ENCODE peak calls at places on chromosomes 13 and 19, in ten cellular contexts. E, T, O, P, K, D, C, A, R and F are unnamed samples.

GRCh38 chr19:58396691-58397532 is 1.5 kb downstream of the RNF225 start:
- DNase-seq in E (no peak), T (no peak), O (no peak), P (no peak), K (no peak), D (no peak), C (no peak), A (no peak), R (no peak), F (no peak)

GRCh38 chr19:33064117-33064777 is 441 bp downstream of the RHPN2 start:
- DNase-seq in E (no peak), T (no peak), O (peak; percentile 54), P (no peak), K (peak; percentile 42), D (peak; percentile 45), C (peak; percentile 84), A (no peak), R (peak; percentile 56), F (peak; percentile 46)

GRCh38 chr19:56594783-56595547 is at the start of gene ZNF71:
- DNase-seq in E (peak; percentile 96), T (peak; percentile 41), O (peak; percentile 94), P (peak; percentile 94), K (peak; percentile 91), D (peak; percentile 91), C (peak; percentile 97), A (peak; percentile 62), R (peak; percentile 86), F (peak; percentile 93)

GRCh38 chr13:96214804-96215445 is 125.0 kb downstream of the HS6ST3 start:
- DNase-seq in E (no peak), T (no peak), O (peak; percentile 32), P (no peak), K (no peak), D (no peak), C (no peak), A (no peak), R (no peak), F (no peak)

GRCh38 chr13:112159575-112160547 is 92.9 kb downstream of the SOX1 start:
- DNase-seq in E (no peak), T (no peak), O (no peak), P (no peak), K (no peak), D (no peak), C (no peak), A (no peak), R (peak; percentile 87), F (no peak)

GRCh38 chr13:63595811-63596210 is 2180.2 kb upstream of the PCDH20 start:
- DNase-seq in E (no peak), T (no peak), O (no peak), P (no peak), K (no peak), D (no peak), C (no peak), A (no peak), R (no peak), F (no peak)

GRCh38 chr13:101341464-101341863 is 74.8 kb downstream of the NALCN start:
- DNase-seq in E (no peak), T (no peak), O (no peak), P (no peak), K (no peak), D (no peak), C (no peak), A (no peak), R (no peak), F (no peak)

GRCh38 chr19:33245948-33246728 is 20.5 kb upstream of the SLC7A10 start:
- DNase-seq in E (peak; percentile 59), T (no peak), O (no peak), P (peak; percentile 71), K (no peak), D (no peak), C (peak; percentile 38), A (no peak), R (no peak), F (no peak)

GRCh38 chr19:18419195-18419698 is at the start of gene SSBP4:
- DNase-seq in E (peak; percentile 88), T (no peak), O (peak; percentile 84), P (peak; percentile 89), K (peak; percentile 84), D (peak; percentile 86), C (peak; percentile 97), A (no peak), R (peak; percentile 74), F (peak; percentile 93)

GRCh38 chr13:41458939-41459753 is 1.8 kb downstream of the RGCC start:
- DNase-seq in E (no peak), T (peak; percentile 5), O (no peak), P (no peak), K (no peak), D (no peak), C (peak; percentile 32), A (no peak), R (peak; percentile 57), F (peak; percentile 15)

GRCh38 chr13:29266743-29267142 is 328.7 kb downstream of the SLC7A1 start:
- DNase-seq in E (no peak), T (no peak), O (no peak), P (no peak), K (no peak), D (no peak), C (no peak), A (no peak), R (no peak), F (no peak)
- H3K27me3 ChIP-seq in E (no peaks in the 10 kb centered on the region), T (no peaks in the 10 kb centered on the region), O (peaks cover 51% of the 10 kb centered on the region), P (no peaks in the 10 kb centered on the region), K (no peaks in the 10 kb centered on the region), D (no peaks in the 10 kb centered on the region), C (peaks cover 37% of the 10 kb centered on the region), A (no peaks in the 10 kb centered on the region), R (no peaks in the 10 kb centered on the region), F (peaks cover 28% of the 10 kb centered on the region)

GRCh38 chr19:4518345-4519171 is at the start of gene PLIN4:
- DNase-seq in E (peak; percentile 88), T (no peak), O (no peak), P (peak; percentile 96), K (no peak), D (peak; percentile 93), C (no peak), A (no peak), R (no peak), F (no peak)
- H3K4me3 ChIP-seq in E (peak within 1 kb of the TSS; percentile 55), T (peak within 1 kb of the TSS; percentile 33), O (no peak within 1 kb of the TSS), P (peak within 1 kb of the TSS; percentile 62), K (no peak within 1 kb of the TSS), D (peak within 1 kb of the TSS; percentile 31), C (no peak within 1 kb of the TSS), A (no peak within 1 kb of the TSS), R (peak within 1 kb of the TSS; percentile 15), F (no peak within 1 kb of the TSS)

GRCh38 chr19:30666301-30666803 is 294.2 kb downstream of the ZNF536 start:
- DNase-seq in E (no peak), T (no peak), O (peak; percentile 66), P (peak; percentile 64), K (no peak), D (peak; percentile 59), C (peak; percentile 78), A (no peak), R (peak; percentile 41), F (peak; percentile 72)

GRCh38 chr19:30662211-30662861 is 290.2 kb downstream of the ZNF536 start:
- DNase-seq in E (no peak), T (no peak), O (no peak), P (no peak), K (no peak), D (no peak), C (no peak), A (no peak), R (no peak), F (peak; percentile 63)

GRCh38 chr19:30667227-30667626 is 295.0 kb downstream of the ZNF536 start:
- DNase-seq in E (no peak), T (no peak), O (no peak), P (no peak), K (no peak), D (no peak), C (no peak), A (no peak), R (no peak), F (no peak)

GRCh38 chr19:30665449-30665848 is 293.3 kb downstream of the ZNF536 start:
- DNase-seq in E (no peak), T (no peak), O (no peak), P (no peak), K (no peak), D (no peak), C (no peak), A (no peak), R (no peak), F (no peak)

DNA sequence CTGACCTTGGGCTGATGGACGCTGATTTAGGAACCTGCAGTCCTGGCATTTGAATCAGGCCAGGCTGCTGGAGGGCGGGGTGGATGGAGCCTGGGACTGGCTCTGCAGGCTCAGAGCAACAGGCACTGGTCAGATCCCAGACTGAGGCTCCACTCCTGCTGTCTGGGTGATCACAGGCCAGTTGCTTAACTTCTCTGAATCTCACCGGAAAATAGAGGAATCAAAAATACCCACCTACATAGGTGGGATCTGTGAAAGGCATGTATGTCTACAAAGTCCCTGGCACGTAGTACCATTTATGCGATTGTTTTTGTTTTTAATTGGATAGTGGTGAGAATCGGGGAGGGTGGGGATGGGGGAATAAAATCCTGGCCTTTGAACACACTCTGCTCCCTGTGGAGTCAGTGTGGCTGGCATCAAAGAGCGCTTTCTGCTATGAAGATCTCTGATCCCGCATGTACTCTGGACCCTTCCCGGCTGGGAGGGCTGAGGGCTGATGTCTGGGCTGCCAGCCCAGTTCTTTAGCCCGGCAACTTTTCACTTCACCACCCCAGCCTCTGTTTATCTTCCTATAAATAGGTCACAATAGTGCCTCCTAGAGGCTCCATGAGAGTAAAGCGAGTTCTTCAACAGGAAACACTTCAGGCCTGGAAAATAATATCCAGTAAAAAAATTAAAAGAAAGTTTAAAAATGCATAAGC is 292.3 kb downstream of the ZNF536 start:
- DNase-seq in E (no peak), T (no peak), O (peak; percentile 37), P (no peak), K (no peak), D (no peak), C (peak; percentile 51), A (no peak), R (no peak), F (peak; percentile 60)
- TF ChIP-seq CTCF in E (peak; percentile 40), T (no peak), O (peak; percentile 65), P (no peak), K (peak; percentile 29), D (no peak), C (peak; percentile 50), A (peak; percentile 15), R (no peak), F (peak; percentile 67)

GRCh38 chr19:55158848-55159793 is 1.6 kb upstream of the TNNI3 start:
- DNase-seq in E (peak; percentile 88), T (no peak), O (no peak), P (peak; percentile 68), K (no peak), D (no peak), C (no peak), A (no peak), R (no peak), F (peak; percentile 50)

GRCh38 chr19:55160128-55160985 is 2.8 kb upstream of the TNNI3 start:
- DNase-seq in E (peak; percentile 92), T (no peak), O (peak; percentile 94), P (peak; percentile 92), K (peak; percentile 90), D (peak; percentile 66), C (peak; percentile 98), A (no peak), R (peak; percentile 92), F (peak; percentile 98)

GRCh38 chr19:55161571-55162322 is 4.2 kb upstream of the TNNI3 start:
- DNase-seq in E (no peak), T (no peak), O (no peak), P (peak; percentile 50), K (no peak), D (no peak), C (no peak), A (no peak), R (no peak), F (no peak)

GRCh38 chr19:55158423-55158822 is 891 bp upstream of the TNNI3 start:
- DNase-seq in E (peak; percentile 15), T (no peak), O (no peak), P (no peak), K (no peak), D (no peak), C (no peak), A (no peak), R (no peak), F (no peak)

GRCh38 chr19:55160986-55161365 is 3.4 kb upstream of the TNNI3 start:
- DNase-seq in E (no peak), T (no peak), O (no peak), P (no peak), K (no peak), D (no peak), C (no peak), A (no peak), R (no peak), F (no peak)
- H3K27me3 ChIP-seq in E (no peaks in the 10 kb centered on the region), T (peaks cover 5% of the 10 kb centered on the region), O (peaks cover 15% of the 10 kb centered on the region), P (no peaks in the 10 kb centered on the region), K (no peaks in the 10 kb centered on the region), D (peaks cover 4% of the 10 kb centered on the region), C (peaks cover 21% of the 10 kb centered on the region), A (peaks cover 33% of the 10 kb centered on the region), R (peaks cover 21% of the 10 kb centered on the region), F (peaks cover 10% of the 10 kb centered on the region)